ENCODE peak calls at places on chromosomes 4 and X, in five cellular contexts. F, O, R, C and W are unnamed samples.

GRCh38 chr4:72366601-72367000 is 202.4 kb downstream of the ADAMTS3 start:
- DNase-seq in R (no peak), O (no peak), F (no peak), C (no peak), W (no peak)

GRCh38 chrX:48508400-48509244 is at the start of gene PORCN:
- DNase-seq in F (peak), O (peak), C (peak), R (peak), W (peak)

GRCh38 chrX:20729421-20729820 is 462.7 kb upstream of the RPS6KA3 start:
- DNase-seq in R (no peak), O (no peak), F (no peak), C (no peak), W (no peak)

GRCh38 chr4:165398570-165398969 is 19.8 kb downstream of the CPE start:
- DNase-seq in F (peak), R (no peak), O (peak), C (no peak), W (no peak)

GRCh38 chr4:76090241-76090691 is 15.8 kb downstream of the ART3 start:
- DNase-seq in R (peak), F (no peak), C (no peak), O (no peak), W (no peak)

GRCh38 chrX:100710816-100711215 is 21.1 kb downstream of the SYTL4 start:
- DNase-seq in R (no peak), F (no peak), O (no peak), C (no peak), W (no peak)

GRCh38 chrX:48971325-48972213 is at the start of gene KCND1:
- DNase-seq in C (no peak), F (peak), O (peak), R (no peak), W (no peak)

GRCh38 chr4:83329521-83330105 is 5.0 kb downstream of the HPSE start:
- DNase-seq in F (no peak), R (no peak), C (no peak), O (no peak), W (no peak)

GRCh38 chr4:159105063-159105414 is 2.2 kb downstream of the RAPGEF2 start:
- DNase-seq in F (no peak), O (peak), R (no peak), C (no peak), W (no peak)

GRCh38 chr4:1959104-1959384 is 49.7 kb downstream of the NELFA start:
- DNase-seq in F (no peak), R (no peak), O (no peak), C (no peak), W (no peak)

GRCh38 chr4:144649646-144650045 is 3.7 kb downstream of the HHIP start:
- DNase-seq in C (no peak), F (no peak), O (no peak), R (no peak), W (no peak)

GRCh38 chr4:113574636-113575103 is 186.9 kb downstream of the CAMK2D start:
- DNase-seq in R (no peak), C (no peak), F (no peak), O (peak), W (no peak)

GRCh38 chr4:102610007-102610406 is 108.8 kb downstream of the NFKB1 start:
- DNase-seq in F (no peak), C (no peak), R (no peak), O (no peak), W (no peak)